ENCODE peak calls at places on chromosomes 4 and X, in eight cellular contexts. O is fibroblast of lung; Y is left ventricle myocardium inferior; J is heart left ventricle; T is PC-3; L is CD8-positive, alpha-beta memory T cell; S is adrenal gland; X is aorta. F is an unnamed sample.

GRCh38 chr4:24001486-24001885 is 111.6 kb upstream of the PPARGC1A start:
- DNase-seq in Y (no peak), X (no peak), T (no peak), S (no peak), J (no peak), L (no peak), O (no peak), F (no peak)

GRCh38 chrX:43881410-43882293 is 598 bp downstream of the MAOB start:
- DNase-seq in T (no peak), L (no peak), O (no peak), X (no peak), Y (no peak), J (no peak), S (peak), F (peak)

GRCh38 chr4:185020293-185020808 is 2.1 kb downstream of the HELT start:
- DNase-seq in L (no peak), S (peak), J (no peak), X (no peak), O (no peak), Y (no peak), T (no peak), F (no peak)

GRCh38 chrX:24173115-24173847 is 23.8 kb downstream of the ZFX start:
- DNase-seq in J (no peak), X (no peak), S (no peak), Y (no peak), T (no peak), L (no peak), O (no peak), F (no peak)

GRCh38 chr4:155796031-155796430 is 37.2 kb downstream of the GUCY1B1 start:
- DNase-seq in J (no peak), S (no peak), T (peak), Y (no peak), O (peak), X (no peak), L (no peak), F (peak)

GRCh38 chrX:45689971-45690370 is 489.3 kb upstream of the DIPK2B start:
- DNase-seq in T (no peak), O (no peak), X (no peak), Y (no peak), J (no peak), L (no peak), S (no peak), F (no peak)

GRCh38 chr4:172826866-172827265 is 341.7 kb upstream of the GALNT7 start:
- DNase-seq in T (no peak), Y (no peak), S (no peak), L (no peak), X (no peak), O (no peak), J (no peak), F (no peak)

GRCh38 chrX:150152036-150152435 is 211.1 kb upstream of the MAMLD1 start:
- DNase-seq in J (no peak), L (no peak), Y (no peak), T (no peak), X (no peak), S (no peak), O (no peak), F (no peak)

DNA sequence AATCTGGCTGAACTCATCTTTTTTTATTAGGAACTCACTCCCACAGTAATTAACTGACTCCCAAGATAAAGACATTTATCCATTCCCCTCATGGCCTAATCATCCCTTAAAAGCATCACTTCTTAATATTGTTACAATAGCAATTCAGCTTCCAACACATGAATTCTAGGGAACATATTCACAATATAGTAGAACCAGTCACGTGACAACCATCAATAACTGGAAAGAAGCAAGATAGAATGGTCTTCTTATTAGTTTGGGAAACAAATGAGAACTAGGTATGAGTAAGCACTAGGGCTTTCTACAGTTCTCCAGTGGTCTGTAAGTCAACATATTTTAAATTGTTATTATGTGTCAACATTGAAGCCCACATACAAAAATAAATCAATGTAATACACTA is 170.1 kb downstream of the KLHL4 start:
- DNase-seq in X (no peak), T (no peak), Y (no peak), O (no peak), S (no peak), L (no peak), J (no peak), F (no peak)
- H3K4me3 ChIP-seq in X (no peak), T (no peak), Y (no peak), O (no peak), S (no peak), L (no peak), J (no peak), F (no peak)

GRCh38 chrX:129980043-129980442 is 2.4 kb upstream of the BCORL1 start:
- DNase-seq in L (peak), O (no peak), Y (no peak), J (peak), T (no peak), X (peak), S (peak), F (no peak)
- H3K27ac ChIP-seq in L (no peak), O (no peak), Y (peak), J (peak), T (no peak), X (peak), S (peak), F (no peak)

GRCh38 chrX:114581528-114582263 is 2.2 kb upstream of the HTR2C start:
- DNase-seq in S (no peak), O (no peak), Y (no peak), L (no peak), T (no peak), J (no peak), X (no peak), F (no peak)
- H3K4me3 ChIP-seq in S (no peak), O (no peak), Y (peak), L (no peak), T (no peak), J (no peak), X (no peak), F (no peak)

GRCh38 chr4:16066586-16067128 is 17.2 kb downstream of the PROM1 start:
- DNase-seq in S (no peak), J (no peak), Y (no peak), T (no peak), L (no peak), O (no peak), X (no peak), F (no peak)
- H3K27ac ChIP-seq in S (no peak), J (no peak), Y (no peak), T (no peak), L (no peak), O (no peak), X (no peak), F (no peak)

DNA sequence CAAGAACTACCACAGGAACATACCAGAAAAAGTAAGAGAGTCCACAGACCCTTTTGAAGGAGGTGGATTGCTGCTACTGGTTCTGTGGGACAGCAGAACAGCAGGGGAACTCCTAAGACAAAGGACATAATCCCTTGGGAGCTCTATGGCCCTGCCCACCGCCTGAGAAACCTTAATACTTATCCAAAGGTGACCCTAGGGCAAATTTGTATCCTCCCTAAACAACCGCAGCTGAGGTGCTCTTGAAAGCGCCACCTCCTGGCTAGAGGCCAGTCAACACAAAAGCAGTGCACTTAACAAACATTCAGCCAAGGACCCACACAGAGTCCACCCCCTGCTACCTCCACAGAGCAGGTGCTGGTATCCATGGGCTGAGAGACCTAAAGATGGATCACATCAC is 136.8 kb downstream of the ADAM29 start:
- DNase-seq in L (no peak), O (no peak), J (no peak), X (no peak), S (no peak), Y (no peak), T (no peak), F (no peak)
- H3K4me3 ChIP-seq in L (no peak), O (no peak), J (no peak), X (no peak), S (no peak), Y (no peak), T (no peak), F (no peak)

GRCh38 chr4:1012031-1012739 is 759 bp downstream of the FGFRL1 start:
- DNase-seq in L (peak), T (peak), Y (no peak), J (no peak), S (peak), O (no peak), X (no peak), F (peak)
- H3K27ac ChIP-seq in L (no peak), T (no peak), Y (no peak), J (no peak), S (peak), O (no peak), X (no peak), F (no peak)

GRCh38 chrX:9342581-9343051 is 122.2 kb upstream of the TBL1X start:
- DNase-seq in X (peak), Y (peak), S (peak), J (peak), O (peak), L (peak), T (peak), F (peak)
- H3K4me3 ChIP-seq in X (peak), Y (peak), S (no peak), J (no peak), O (peak), L (no peak), T (no peak), F (peak)